ENCODE peak calls at places on chromosomes 2 and 18, in four cellular contexts. One of them, this sample, is unnamed.

GRCh38 chr2:121860033-121860810 is 104.8 kb downstream of the TSN start:
- DNase-seq in HCT116: no peak
- DNase-seq in mammary epithelial cell: peak
- DNase-seq in mesenchymal stem cell: peak
- DNase-seq in this sample: peak

GRCh38 chr2:555164-555922 is 121.9 kb downstream of the TMEM18 start:
- DNase-seq in mesenchymal stem cell: no peak
- DNase-seq in HCT116: no peak
- DNase-seq in mammary epithelial cell: no peak
- DNase-seq in this sample: no peak

GRCh38 chr18:48222118-48222517 is 187.1 kb downstream of the ZBTB7C start:
- DNase-seq in HCT116: no peak
- DNase-seq in mammary epithelial cell: peak
- DNase-seq in mesenchymal stem cell: peak
- DNase-seq in this sample: peak

GRCh38 chr18:32753656-32754221 is 19.1 kb downstream of the KLHL14 start:
- DNase-seq in HCT116: no peak
- DNase-seq in mesenchymal stem cell: no peak
- DNase-seq in mammary epithelial cell: no peak
- DNase-seq in this sample: no peak

GRCh38 chr2:77434880-77435279 is 87.3 kb downstream of the LRRTM4 start:
- DNase-seq in HCT116: no peak
- DNase-seq in mesenchymal stem cell: no peak
- DNase-seq in mammary epithelial cell: no peak
- DNase-seq in this sample: no peak

GRCh38 chr2:152715854-152716428 is 1.3 kb downstream of the PRPF40A start:
- DNase-seq in HCT116: peak
- DNase-seq in mesenchymal stem cell: peak
- DNase-seq in mammary epithelial cell: peak
- DNase-seq in this sample: peak

GRCh38 chr18:58316943-58317342 is 272.9 kb downstream of the NEDD4L start:
- DNase-seq in mammary epithelial cell: no peak
- DNase-seq in HCT116: no peak
- DNase-seq in mesenchymal stem cell: peak
- DNase-seq in this sample: no peak

GRCh38 chr18:31946305-31947046 is 3.5 kb upstream of the TRAPPC8 start:
- DNase-seq in mesenchymal stem cell: no peak
- DNase-seq in HCT116: no peak
- DNase-seq in mammary epithelial cell: no peak
- DNase-seq in this sample: no peak

GRCh38 chr2:239249048-239249447 is 151.8 kb downstream of the HDAC4 start:
- DNase-seq in HCT116: no peak
- DNase-seq in mammary epithelial cell: no peak
- DNase-seq in mesenchymal stem cell: no peak
- DNase-seq in this sample: no peak

GRCh38 chr18:5238371-5238758 is 41.3 kb upstream of the AKAIN1 start:
- DNase-seq in mammary epithelial cell: no peak
- DNase-seq in HCT116: no peak
- DNase-seq in mesenchymal stem cell: peak
- DNase-seq in this sample: peak

GRCh38 chr2:237818066-237818473 is 19.5 kb downstream of the RBM44 start:
- DNase-seq in HCT116: no peak
- DNase-seq in mesenchymal stem cell: peak
- DNase-seq in mammary epithelial cell: peak
- DNase-seq in this sample: peak

GRCh38 chr2:67719351-67719750 is 322.2 kb downstream of the ETAA1 start:
- DNase-seq in HCT116: no peak
- DNase-seq in mesenchymal stem cell: no peak
- DNase-seq in mammary epithelial cell: no peak
- DNase-seq in this sample: no peak

GRCh38 chr18:76494181-76494540 is 881 bp downstream of the ZNF516 start:
- DNase-seq in mammary epithelial cell: peak
- DNase-seq in mesenchymal stem cell: peak
- DNase-seq in HCT116: no peak
- DNase-seq in this sample: peak

GRCh38 chr2:4753721-4754120 is 938.5 kb upstream of the SOX11 start:
- DNase-seq in HCT116: no peak
- DNase-seq in mammary epithelial cell: no peak
- DNase-seq in mesenchymal stem cell: no peak
- DNase-seq in this sample: no peak

GRCh38 chr18:33495278-33495677 is 54.8 kb upstream of the CCDC178 start:
- DNase-seq in HCT116: no peak
- DNase-seq in mammary epithelial cell: peak
- DNase-seq in mesenchymal stem cell: peak
- DNase-seq in this sample: peak

GRCh38 chr2:179070895-179071294 is 21.0 kb upstream of the CCDC141 start:
- DNase-seq in HCT116: no peak
- DNase-seq in mammary epithelial cell: no peak
- DNase-seq in mesenchymal stem cell: no peak
- DNase-seq in this sample: no peak

GRCh38 chr2:179071810-179072355 is 21.9 kb upstream of the CCDC141 start:
- DNase-seq in HCT116: no peak
- DNase-seq in mesenchymal stem cell: no peak
- DNase-seq in mammary epithelial cell: no peak
- DNase-seq in this sample: no peak

GRCh38 chr2:179069685-179070084 is 19.7 kb upstream of the CCDC141 start:
- DNase-seq in mammary epithelial cell: no peak
- DNase-seq in HCT116: no peak
- DNase-seq in mesenchymal stem cell: no peak
- DNase-seq in this sample: no peak

DNA sequence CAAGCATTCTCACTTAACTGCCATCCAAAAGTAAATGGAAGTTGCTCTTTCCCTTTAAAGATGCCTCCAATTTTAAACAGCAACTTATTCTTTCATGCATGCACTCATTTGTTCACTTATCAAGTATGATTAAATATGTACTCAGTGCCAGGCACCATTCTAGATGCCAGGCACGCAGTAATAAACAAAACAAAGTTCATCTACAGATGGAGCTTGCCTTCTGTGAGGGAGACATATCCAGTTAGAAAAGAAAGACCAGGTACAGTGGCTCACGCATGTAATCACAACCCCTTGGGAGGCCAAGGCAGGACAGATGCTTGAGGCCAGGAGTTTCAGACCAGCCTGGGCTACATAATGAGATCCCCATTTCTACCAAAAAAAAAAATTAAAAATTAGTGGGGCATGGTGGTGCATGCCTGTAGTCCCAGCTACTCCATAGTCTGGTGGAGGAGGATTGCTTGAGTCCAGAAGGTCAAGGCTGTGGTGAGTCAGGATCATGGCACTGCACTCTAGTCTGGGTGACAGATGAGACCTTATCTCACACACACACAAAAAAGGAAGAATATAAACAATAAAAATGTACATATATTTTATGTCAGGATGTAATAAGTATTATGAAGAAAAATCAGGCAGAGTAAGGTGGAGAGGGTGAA is 19.2 kb upstream of the CCDC141 start:
- DNase-seq in mammary epithelial cell: no peak
- DNase-seq in HCT116: no peak
- DNase-seq in mesenchymal stem cell: no peak
- DNase-seq in this sample: no peak
- H3K4me3 ChIP-seq in mammary epithelial cell: no peak
- H3K4me3 ChIP-seq in HCT116: no peak
- H3K4me3 ChIP-seq in mesenchymal stem cell: no peak
- H3K4me3 ChIP-seq in this sample: no peak

GRCh38 chr2:204003276-204003985 is 66.9 kb downstream of the ICOS start:
- DNase-seq in HCT116: no peak
- DNase-seq in mesenchymal stem cell: no peak
- DNase-seq in mammary epithelial cell: no peak
- DNase-seq in this sample: no peak

GRCh38 chr2:203999844-204000243 is 63.3 kb downstream of the ICOS start:
- DNase-seq in mesenchymal stem cell: no peak
- DNase-seq in mammary epithelial cell: no peak
- DNase-seq in HCT116: no peak
- DNase-seq in this sample: no peak

GRCh38 chr2:203997481-203997880 is 60.9 kb downstream of the ICOS start:
- DNase-seq in mesenchymal stem cell: no peak
- DNase-seq in HCT116: no peak
- DNase-seq in mammary epithelial cell: no peak
- DNase-seq in this sample: no peak

GRCh38 chr2:203998195-203998804 is 61.7 kb downstream of the ICOS start:
- DNase-seq in mesenchymal stem cell: peak
- DNase-seq in mammary epithelial cell: peak
- DNase-seq in HCT116: no peak
- DNase-seq in this sample: no peak

GRCh38 chr2:204000446-204000845 is 63.9 kb downstream of the ICOS start:
- DNase-seq in mammary epithelial cell: no peak
- DNase-seq in HCT116: no peak
- DNase-seq in mesenchymal stem cell: no peak
- DNase-seq in this sample: no peak
- H2AFZ ChIP-seq in mammary epithelial cell: no peak
- H2AFZ ChIP-seq in HCT116: no peak
- H2AFZ ChIP-seq in mesenchymal stem cell: no peak
- H2AFZ ChIP-seq in this sample: no peak

DNA sequence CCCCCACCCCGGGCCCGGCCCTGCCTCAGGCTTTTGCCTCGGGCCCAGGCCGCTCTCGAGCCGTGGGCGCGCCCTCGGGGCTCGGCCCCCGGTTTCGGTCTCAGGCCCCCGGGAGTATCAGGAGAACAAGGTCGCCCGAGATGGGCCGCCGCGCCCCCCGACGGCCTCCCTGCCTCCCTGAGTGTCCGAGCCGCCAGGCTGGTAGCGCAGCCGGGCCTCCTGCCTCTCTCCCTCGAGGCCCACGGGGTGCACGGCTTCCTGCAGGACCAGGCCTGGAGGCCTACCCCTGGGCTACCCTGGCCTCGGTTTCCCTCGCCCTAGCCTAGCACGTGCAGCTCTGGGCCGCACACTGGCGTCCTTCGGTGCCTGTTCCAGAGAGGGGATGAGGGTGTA is 8.4 kb downstream of the GBX2 start:
- DNase-seq in mesenchymal stem cell: no peak
- DNase-seq in HCT116: no peak
- DNase-seq in mammary epithelial cell: no peak
- DNase-seq in this sample: no peak
- H3K4me3 ChIP-seq in mesenchymal stem cell: no peak
- H3K4me3 ChIP-seq in HCT116: no peak
- H3K4me3 ChIP-seq in mammary epithelial cell: no peak
- H3K4me3 ChIP-seq in this sample: no peak

GRCh38 chr2:216412022-216412999 is at the start of gene SMARCAL1:
- DNase-seq in mammary epithelial cell: peak
- DNase-seq in HCT116: peak
- DNase-seq in mesenchymal stem cell: peak
- DNase-seq in this sample: peak
- H2AFZ ChIP-seq in mammary epithelial cell: peak
- H2AFZ ChIP-seq in HCT116: peak
- H2AFZ ChIP-seq in mesenchymal stem cell: peak
- H2AFZ ChIP-seq in this sample: peak

This sample was measured in hepatocyte.